ENCODE peak calls at places on chromosomes 5 and 9, in nine cellular contexts. W, V, A, X, K, H, B, C and N are unnamed samples.
A peak's percentile ranks its signal among the peaks of the same experiment; 100 is the strongest.

GRCh38 chr5:149594206-149594895 is 13.1 kb downstream of the ARHGEF37 start:
- DNase-seq in X (no peak), A (no peak), C (no peak), K (no peak), B (no peak), H (no peak), V (no peak), W (no peak), N (no peak)

GRCh38 chr5:177086918-177087706 is 397 bp downstream of the FGFR4 start:
- DNase-seq in C (peak; percentile 69), W (peak; percentile 73), B (no peak), X (no peak), H (peak; percentile 77), K (no peak), V (no peak), A (peak; percentile 19), N (no peak)

GRCh38 chr9:100473271-100474081 is 527 bp downstream of the TMEFF1 start:
- DNase-seq in V (no peak), K (peak; percentile 35), W (peak; percentile 44), C (peak; percentile 63), A (no peak), X (no peak), B (peak; percentile 27), H (peak; percentile 20), N (no peak)

GRCh38 chr9:3898371-3899218 is 372.8 kb upstream of the RFX3 start:
- DNase-seq in C (no peak), X (no peak), W (no peak), V (no peak), H (no peak), B (no peak), K (peak; percentile 43), A (no peak), N (no peak)

GRCh38 chr5:137091473-137091872 is 407.7 kb downstream of the SPOCK1 start:
- DNase-seq in X (no peak), K (peak; percentile 23), B (no peak), V (no peak), C (no peak), W (no peak), A (no peak), H (peak; percentile 15), N (no peak)

GRCh38 chr5:58148366-58148765 is 311.5 kb downstream of the PLK2 start:
- DNase-seq in H (no peak), K (no peak), W (no peak), X (no peak), V (no peak), B (no peak), C (no peak), A (no peak), N (no peak)

GRCh38 chr9:114434878-114435311 is 47.1 kb upstream of the AKNA start:
- DNase-seq in H (peak; percentile 49), C (peak; percentile 57), X (no peak), B (no peak), K (peak; percentile 62), W (peak; percentile 42), V (no peak), A (no peak), N (no peak)

GRCh38 chr5:150559701-150560100 is 51.8 kb downstream of the NDST1 start:
- DNase-seq in C (no peak), K (no peak), W (no peak), V (no peak), A (no peak), H (peak; percentile 23), X (no peak), B (no peak), N (no peak)

GRCh38 chr9:37747271-37747753 is 6.3 kb upstream of the TRMT10B start:
- DNase-seq in H (peak; percentile 69), V (peak; percentile 28), B (peak; percentile 51), W (peak; percentile 33), C (peak; percentile 75), X (no peak), K (peak; percentile 79), A (peak; percentile 3), N (no peak)

GRCh38 chr9:93300585-93301081 is 116.7 kb downstream of the WNK2 start:
- DNase-seq in V (no peak), C (no peak), B (no peak), A (no peak), K (no peak), X (no peak), H (no peak), W (no peak), N (no peak)

GRCh38 chr5:139392678-139393496 is 2.0 kb downstream of the PROB1 start:
- DNase-seq in K (peak; percentile 56), A (no peak), B (no peak), H (peak; percentile 79), V (no peak), C (peak; percentile 94), W (peak; percentile 88), X (peak; percentile 57), N (no peak)

GRCh38 chr5:170155771-170156170 is 50.1 kb downstream of the FOXI1 start:
- DNase-seq in H (no peak), W (no peak), A (no peak), V (no peak), X (no peak), K (no peak), C (no peak), B (no peak), N (no peak)

GRCh38 chr5:95856501-95856981 is 34.0 kb upstream of the GLRX start:
- DNase-seq in V (no peak), K (no peak), W (no peak), C (no peak), H (no peak), A (no peak), B (no peak), X (peak; percentile 74), N (no peak)

GRCh38 chr5:108380531-108381021 is 1.3 kb downstream of the FBXL17 start:
- DNase-seq in C (peak; percentile 53), A (peak; percentile 43), V (no peak), K (peak; percentile 50), H (peak; percentile 40), X (peak; percentile 67), B (no peak), W (peak; percentile 64), N (no peak)

GRCh38 chr9:128091144-128091543 is 23.1 kb downstream of the SLC25A25 start:
- DNase-seq in B (peak; percentile 45), V (peak; percentile 55), K (peak; percentile 94), C (no peak), H (no peak), W (no peak), A (no peak), X (peak; percentile 72), N (no peak)

GRCh38 chr9:34796924-34797323 is 87.0 kb upstream of the CCL21 start:
- DNase-seq in X (no peak), C (no peak), K (no peak), B (no peak), V (no peak), H (no peak), A (no peak), W (no peak), N (no peak)

GRCh38 chr5:82183828-82184227 is 94.3 kb downstream of the RPS23 start:
- DNase-seq in X (no peak), B (no peak), A (peak; percentile 17), C (no peak), K (peak; percentile 59), V (peak; percentile 62), H (peak; percentile 48), W (no peak), N (no peak)

GRCh38 chr5:131795879-131796792 is 681 bp downstream of the FNIP1 start:
- DNase-seq in B (peak; percentile 33), V (peak; percentile 64), C (peak; percentile 52), X (peak; percentile 87), W (no peak), A (no peak), K (peak; percentile 64), H (peak; percentile 41), N (no peak)

GRCh38 chr5:77143998-77144836 is 57.1 kb upstream of the ZBED3 start:
- DNase-seq in B (peak; percentile 32), W (peak; percentile 31), V (peak; percentile 68), X (peak; percentile 75), H (peak; percentile 65), A (peak; percentile 13), K (peak; percentile 82), C (peak; percentile 66), N (peak; percentile 7)

GRCh38 chr9:14271078-14271673 is 42.8 kb downstream of the NFIB start:
- DNase-seq in X (peak; percentile 72), A (no peak), V (peak; percentile 40), K (peak; percentile 87), B (no peak), H (peak; percentile 51), C (no peak), W (no peak), N (no peak)

GRCh38 chr9:136082496-136083361 is 12.4 kb downstream of the NACC2 start:
- DNase-seq in B (no peak), X (no peak), K (no peak), A (no peak), C (no peak), W (no peak), V (no peak), H (no peak), N (no peak)

GRCh38 chr9:16870606-16871357 is at the start of gene BNC2:
- DNase-seq in X (peak; percentile 41), B (peak; percentile 37), H (peak; percentile 39), K (peak; percentile 78), A (no peak), C (no peak), V (peak; percentile 24), W (no peak), N (no peak)

GRCh38 chr9:7164440-7165349 is 406.9 kb downstream of the KDM4C start:
- DNase-seq in X (no peak), C (no peak), W (no peak), A (no peak), K (no peak), V (no peak), H (no peak), B (no peak), N (no peak)

GRCh38 chr5:172168311-172168710 is 19.7 kb downstream of the STK10 start:
- DNase-seq in H (no peak), K (no peak), B (no peak), X (no peak), W (no peak), C (no peak), V (no peak), A (no peak), N (no peak)

GRCh38 chr9:109956811-109957440 is 176.9 kb downstream of the PALM2AKAP2 start:
- DNase-seq in C (no peak), H (no peak), V (no peak), X (no peak), B (no peak), W (no peak), K (no peak), A (no peak), N (no peak)

GRCh38 chr5:35717718-35718117 is 100.1 kb downstream of the SPEF2 start:
- DNase-seq in B (no peak), C (no peak), V (no peak), K (no peak), A (no peak), W (no peak), H (no peak), X (no peak), N (no peak)

GRCh38 chr9:16368425-16369087 is 501.9 kb downstream of the BNC2 start:
- DNase-seq in C (no peak), W (no peak), H (peak; percentile 93), X (no peak), B (no peak), K (no peak), A (no peak), V (no peak), N (no peak)

GRCh38 chr9:130860458-130861316 is 25.6 kb downstream of the ABL1 start:
- DNase-seq in X (peak; percentile 91), H (no peak), V (peak; percentile 72), K (peak; percentile 96), A (no peak), W (no peak), C (no peak), B (peak; percentile 95), N (peak; percentile 95)

GRCh38 chr5:126449751-126450271 is 26.6 kb downstream of the GRAMD2B start:
- DNase-seq in B (peak; percentile 30), X (no peak), C (no peak), K (peak; percentile 52), W (no peak), V (no peak), A (peak; percentile 79), H (peak; percentile 70), N (no peak)

GRCh38 chr5:116379306-116379705 is 195.3 kb downstream of the SEMA6A start:
- DNase-seq in H (no peak), K (no peak), X (no peak), B (no peak), A (no peak), C (no peak), W (no peak), V (no peak), N (no peak)